ENCODE peak calls at places on chromosomes 7 and 10, in six cellular contexts. H, E, L, J, S and G are unnamed samples.

GRCh38 chr7:150962743-150963399 is 15.2 kb downstream of the KCNH2 start:
- DNase-seq in H (peak), E (peak), L (peak), J (no peak), S (peak), G (no peak)

GRCh38 chr10:34598972-34599371 is 216.1 kb downstream of the PARD3 start:
- DNase-seq in H (no peak), E (no peak), L (no peak), J (no peak), S (no peak), G (no peak)

GRCh38 chr7:132465516-132465915 is 110.8 kb downstream of the PLXNA4 start:
- DNase-seq in H (no peak), E (no peak), L (no peak), J (no peak), S (no peak), G (no peak)

GRCh38 chr7:159109092-159110035 is 35.3 kb downstream of the VIPR2 start:
- DNase-seq in H (no peak), E (peak), L (peak), J (no peak), S (no peak), G (no peak)

GRCh38 chr7:19958309-19958896 is 185.0 kb upstream of the TMEM196 start:
- DNase-seq in H (no peak), E (no peak), L (no peak), J (no peak), S (no peak), G (no peak)

GRCh38 chr10:18399158-18399557 is 252.2 kb downstream of the NSUN6 start:
- DNase-seq in H (peak), E (no peak), L (no peak), J (no peak), S (no peak), G (no peak)

GRCh38 chr10:126016156-126016805 is 119.9 kb downstream of the FANK1 start:
- DNase-seq in H (no peak), E (no peak), L (no peak), J (no peak), S (no peak), G (no peak)

GRCh38 chr10:48414778-48415177 is 108.3 kb downstream of the MAPK8 start:
- DNase-seq in H (no peak), E (no peak), L (no peak), J (no peak), S (no peak), G (no peak)

GRCh38 chr7:120460928-120461327 is 188.0 kb downstream of the KCND2 start:
- DNase-seq in H (no peak), E (no peak), L (no peak), J (no peak), S (no peak), G (no peak)

GRCh38 chr7:122068999-122069398 is 75.0 kb downstream of the AASS start:
- DNase-seq in H (no peak), E (no peak), L (no peak), J (no peak), S (no peak), G (no peak)

GRCh38 chr10:46310851-46311250 is 24.1 kb downstream of the ANTXRL start:
- DNase-seq in H (no peak), E (no peak), L (no peak), J (no peak), S (no peak), G (no peak)

GRCh38 chr7:131595699-131596098 is 39.3 kb upstream of the PODXL start:
- DNase-seq in H (no peak), E (no peak), L (no peak), J (no peak), S (no peak), G (no peak)

GRCh38 chr7:137096607-137097006 is 228.2 kb downstream of the CHRM2 start:
- DNase-seq in H (no peak), E (no peak), L (no peak), J (no peak), S (no peak), G (no peak)

GRCh38 chr7:155073922-155074321 is 3.8 kb downstream of the HTR5A start:
- DNase-seq in H (no peak), E (no peak), L (no peak), J (no peak), S (no peak), G (no peak)

GRCh38 chr7:155071916-155072315 is 1.8 kb downstream of the HTR5A start:
- DNase-seq in H (no peak), E (no peak), L (no peak), J (no peak), S (no peak), G (no peak)

GRCh38 chr7:155071121-155071651 is 1.1 kb downstream of the HTR5A start:
- DNase-seq in H (no peak), E (no peak), L (no peak), J (no peak), S (no peak), G (no peak)

GRCh38 chr7:155066417-155066950 is 3.6 kb upstream of the HTR5A start:
- DNase-seq in H (no peak), E (no peak), L (no peak), J (no peak), S (no peak), G (no peak)

DNA sequence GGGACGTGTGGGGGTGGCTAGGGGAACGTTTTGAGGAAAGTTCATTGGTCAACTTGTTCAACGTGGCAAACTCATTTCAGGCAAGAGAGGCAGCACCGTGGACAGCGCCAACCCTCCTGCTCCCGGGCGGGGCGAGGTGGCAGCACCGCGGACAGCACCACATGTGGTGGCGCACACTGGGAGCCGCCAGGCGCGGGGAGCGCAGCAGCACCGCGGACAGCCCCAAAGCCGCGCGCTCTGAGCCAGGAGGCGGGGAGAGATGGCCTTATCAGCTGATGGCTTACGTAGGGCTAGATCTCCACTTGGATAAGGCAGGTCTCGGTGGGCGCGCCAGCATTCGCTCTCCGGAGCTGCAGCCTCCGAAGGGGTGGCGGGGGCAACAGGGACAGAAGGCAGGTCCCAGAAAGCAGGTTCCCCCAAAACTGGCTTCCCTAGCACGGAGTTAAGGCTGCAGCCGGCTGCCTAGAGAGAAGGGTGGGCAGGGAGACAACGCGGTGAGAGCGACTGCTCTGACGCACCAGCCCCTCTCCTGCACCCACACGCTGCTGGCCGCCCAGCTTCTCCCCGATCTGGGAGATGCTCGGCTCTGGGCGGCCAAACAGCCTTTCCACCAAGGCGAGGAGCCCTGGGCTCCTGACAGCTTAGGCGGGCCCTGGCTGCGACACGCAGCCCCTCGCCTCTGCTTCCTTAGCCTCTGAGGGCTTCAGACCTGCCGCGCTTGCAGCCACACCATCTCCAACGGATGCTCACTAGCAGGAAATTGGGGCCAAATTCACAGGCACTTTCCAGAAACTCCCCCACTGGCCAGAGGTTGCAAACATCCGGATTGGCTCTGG is at the start of gene HTR5A:
- DNase-seq in H (peak), E (peak), L (peak), J (peak), S (peak), G (no peak)
- TF ChIP-seq CTCF in H (no peak), E (no peak), L (no peak), J (no peak), S (no peak), G (no peak)

DNA sequence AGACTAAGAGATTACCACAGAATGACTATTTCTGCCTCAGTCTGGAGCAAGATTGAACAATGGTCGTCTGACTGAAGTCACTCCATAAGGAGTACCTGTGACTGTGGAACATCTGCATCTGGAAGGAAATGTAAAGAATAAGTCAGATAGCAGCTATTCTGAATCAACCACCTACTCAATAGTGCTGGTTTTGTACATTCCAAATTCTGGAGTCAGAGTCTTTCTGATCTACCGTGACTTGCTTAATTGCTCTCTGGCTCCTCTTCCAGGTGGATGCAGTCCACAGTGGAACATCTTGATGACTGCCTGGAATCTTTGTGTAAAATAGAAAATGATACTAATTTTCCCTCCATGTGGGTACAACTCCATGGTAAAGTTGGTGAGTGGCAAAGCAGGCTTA is 156.3 kb upstream of the SEMA3C start:
- DNase-seq in H (no peak), E (no peak), L (no peak), J (no peak), S (no peak), G (no peak)
- TF ChIP-seq CTCF in H (no peak), E (no peak), L (no peak), J (no peak), S (no peak), G (no peak)

DNA sequence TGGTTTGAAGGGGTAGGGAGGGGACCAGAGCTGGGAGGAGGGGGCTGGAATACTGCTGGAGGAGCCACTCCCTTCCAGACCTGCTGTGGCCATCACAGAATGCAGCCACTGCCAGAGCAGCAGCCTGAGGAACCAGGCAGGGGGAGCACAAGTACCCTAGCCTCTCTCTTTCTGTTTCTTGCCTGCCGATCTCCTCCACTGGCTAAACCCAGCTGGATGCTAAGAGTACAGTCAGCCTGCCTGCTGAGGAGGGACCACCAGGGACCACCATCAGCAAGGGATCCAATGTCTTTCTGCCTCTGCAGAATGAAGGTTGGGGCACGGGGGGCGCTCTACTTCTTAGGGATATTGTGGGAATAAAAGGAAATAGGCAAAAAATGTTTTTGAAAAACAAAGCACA is 4.7 kb downstream of the BLVRA start:
- DNase-seq in H (no peak), E (no peak), L (no peak), J (no peak), S (peak), G (no peak)
- TF ChIP-seq CTCF in H (no peak), E (no peak), L (no peak), J (no peak), S (no peak), G (no peak)

GRCh38 chr7:30562498-30562897 is 32.2 kb upstream of the GARS1 start:
- DNase-seq in H (no peak), E (no peak), L (no peak), J (no peak), S (no peak), G (no peak)
- TF ChIP-seq CTCF in H (no peak), E (no peak), L (no peak), J (no peak), S (no peak), G (no peak)

GRCh38 chr7:128322040-128322643 is 21.6 kb downstream of the RBM28 start:
- DNase-seq in H (no peak), E (peak), L (no peak), J (no peak), S (no peak), G (no peak)
- TF ChIP-seq CTCF in H (peak), E (peak), L (peak), J (peak), S (no peak), G (peak)

GRCh38 chr7:33836797-33837355 is 68.5 kb upstream of the BMPER start:
- DNase-seq in H (no peak), E (peak), L (no peak), J (no peak), S (peak), G (no peak)
- TF ChIP-seq CTCF in H (peak), E (peak), L (no peak), J (peak), S (peak), G (peak)

GRCh38 chr7:14424675-14425074 is 435.2 kb upstream of the ETV1 start:
- DNase-seq in H (no peak), E (no peak), L (no peak), J (no peak), S (no peak), G (no peak)
- TF ChIP-seq CTCF in H (no peak), E (no peak), L (no peak), J (no peak), S (no peak), G (no peak)